ENCODE peak calls at places on chromosomes 4 and X, in five cellular contexts. P is neural progenitor cell; T is CD8-positive, alpha-beta memory T cell; U is tibial nerve; D is dorsolateral prefrontal cortex. R is an unnamed sample.
A peak's percentile ranks its signal among the peaks of the same experiment; 100 is the strongest.

GRCh38 chr4:66923081-66923865 is 622.0 kb downstream of the CENPC start:
- DNase-seq in P (no peak), T (no peak), U (no peak), D (no peak), R (no peak)

GRCh38 chr4:110533940-110534339 is 58.0 kb downstream of the ENPEP start:
- DNase-seq in P (no peak), T (no peak), U (no peak), D (no peak), R (no peak)

GRCh38 chr4:173012608-173013007 is 156.0 kb upstream of the GALNT7 start:
- DNase-seq in P (no peak), T (no peak), U (no peak), D (peak; percentile 29), R (no peak)

GRCh38 chr4:3305610-3306371 is 13.0 kb downstream of the RGS12 start:
- DNase-seq in P (peak; percentile 45), T (no peak), U (no peak), D (peak; percentile 19), R (no peak)

GRCh38 chrX:154317391-154318000 is 21.9 kb downstream of the TKTL1 start:
- DNase-seq in P (peak; percentile 55), T (no peak), U (peak; percentile 29), D (no peak), R (no peak)

GRCh38 chr4:69881173-69881773 is 21.3 kb upstream of the SULT1E1 start:
- DNase-seq in P (peak; percentile 63), T (no peak), U (no peak), D (no peak), R (peak; percentile 12)

GRCh38 chr4:15234101-15234500 is 193.7 kb upstream of the C1QTNF7 start:
- DNase-seq in P (no peak), T (no peak), U (no peak), D (no peak), R (no peak)

GRCh38 chr4:87989765-87990164 is 14.3 kb downstream of the SPP1 start:
- DNase-seq in P (no peak), T (no peak), U (no peak), D (no peak), R (no peak)

GRCh38 chr4:1375761-1376322 is 28.8 kb downstream of the UVSSA start:
- DNase-seq in P (no peak), T (no peak), U (no peak), D (no peak), R (no peak)

GRCh38 chr4:20493761-20494353 is 206.4 kb upstream of the PACRGL start:
- DNase-seq in P (no peak), T (no peak), U (no peak), D (no peak), R (no peak)

GRCh38 chr4:142353149-142353738 is 492.9 kb downstream of the INPP4B start:
- DNase-seq in P (peak; percentile 85), T (no peak), U (no peak), D (no peak), R (no peak)

GRCh38 chr4:68451246-68452211 is 4.3 kb downstream of the TMPRSS11E start:
- DNase-seq in P (no peak), T (no peak), U (no peak), D (no peak), R (no peak)

GRCh38 chr4:177302371-177303100 is 7.1 kb upstream of the NEIL3 start:
- DNase-seq in P (no peak), T (no peak), U (no peak), D (no peak), R (no peak)

GRCh38 chrX:21741869-21742701 is 15.8 kb downstream of the SMPX start:
- DNase-seq in P (no peak), T (no peak), U (peak; percentile 15), D (no peak), R (no peak)

GRCh38 chr4:174136013-174136412 is 147.5 kb downstream of the FBXO8 start:
- DNase-seq in P (peak; percentile 64), T (no peak), U (no peak), D (no peak), R (no peak)

GRCh38 chr4:173929921-173930320 is 353.5 kb downstream of the FBXO8 start:
- DNase-seq in P (no peak), T (no peak), U (no peak), D (no peak), R (no peak)

GRCh38 chr4:37245391-37245954 is 930 bp downstream of the NWD2 start:
- DNase-seq in P (peak; percentile 42), T (no peak), U (no peak), D (no peak), R (no peak)

GRCh38 chr4:165537028-165537648 is 158.3 kb downstream of the CPE start:
- DNase-seq in P (peak; percentile 73), T (no peak), U (peak; percentile 16), D (peak; percentile 6), R (no peak)

GRCh38 chr4:99573735-99574368 is 772 bp upstream of the MTTP start:
- DNase-seq in P (no peak), T (no peak), U (no peak), D (no peak), R (no peak)

GRCh38 chrX:72142094-72142843 is 10.6 kb upstream of the RTL5 start:
- DNase-seq in P (peak; percentile 78), T (no peak), U (no peak), D (peak; percentile 80), R (no peak)

GRCh38 chr4:139223682-139224317 is 46.8 kb upstream of the ELF2 start:
- DNase-seq in P (no peak), T (no peak), U (peak; percentile 33), D (peak; percentile 40), R (no peak)

GRCh38 chr4:54961357-54961975 is 163.9 kb downstream of the KDR start:
- DNase-seq in P (peak; percentile 55), T (no peak), U (no peak), D (no peak), R (no peak)

GRCh38 chr4:177287298-177287697 is 22.4 kb upstream of the NEIL3 start:
- DNase-seq in P (no peak), T (no peak), U (no peak), D (no peak), R (no peak)

GRCh38 chrX:40175416-40176255 is 77.9 kb upstream of the BCOR start:
- DNase-seq in P (peak; percentile 62), T (peak; percentile 62), U (peak; percentile 63), D (peak; percentile 25), R (peak; percentile 27)

GRCh38 chrX:9352243-9352642 is 112.6 kb upstream of the TBL1X start:
- DNase-seq in P (no peak), T (no peak), U (no peak), D (no peak), R (no peak)

GRCh38 chr4:137532869-137533236 is 559 bp upstream of the PCDH18 start:
- DNase-seq in P (peak; percentile 46), T (no peak), U (no peak), D (no peak), R (no peak)

GRCh38 chr4:175536852-175537453 is 275.1 kb downstream of the GPM6A start:
- DNase-seq in P (peak; percentile 62), T (no peak), U (no peak), D (no peak), R (no peak)

GRCh38 chrX:45843518-45843917 is 642.8 kb upstream of the DIPK2B start:
- DNase-seq in P (no peak), T (no peak), U (no peak), D (no peak), R (no peak)

GRCh38 chr4:143225167-143225566 is 40.5 kb downstream of the USP38 start:
- DNase-seq in P (peak; percentile 58), T (no peak), U (no peak), D (no peak), R (no peak)

GRCh38 chrX:35726176-35726575 is 72.0 kb upstream of the MAGEB16 start:
- DNase-seq in P (no peak), T (no peak), U (no peak), D (no peak), R (no peak)

GRCh38 chrX:105136786-105137185 is 83.7 kb downstream of the TEX13A start:
- DNase-seq in P (no peak), T (no peak), U (no peak), D (no peak), R (no peak)

DNA sequence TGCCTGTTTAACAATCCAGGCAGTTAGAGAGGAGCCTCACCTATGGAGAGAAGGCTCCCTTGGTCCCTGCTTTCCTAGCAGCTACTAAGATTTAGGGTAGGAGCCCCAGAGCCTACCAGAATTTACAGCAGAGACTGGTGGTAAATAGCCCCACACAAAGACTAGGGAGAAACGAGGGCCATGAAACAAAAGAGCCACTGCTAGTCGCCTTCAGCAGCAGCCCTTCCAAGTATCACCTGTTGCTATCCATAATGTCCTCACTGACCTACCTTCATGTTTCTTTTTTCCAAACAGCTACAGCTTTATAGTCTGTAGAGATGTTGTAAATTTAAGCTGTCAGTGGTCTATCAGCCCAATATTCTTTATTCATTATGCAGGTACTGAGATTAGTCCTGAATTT is 25.3 kb downstream of the ARHGEF6 start:
- DNase-seq in P (no peak), T (no peak), U (no peak), D (no peak), R (no peak)
- H3K27ac ChIP-seq in P (no peak overlapping the region), T (no peak overlapping the region), U (no peak overlapping the region), D (no peak overlapping the region), R (no peak overlapping the region)

DNA sequence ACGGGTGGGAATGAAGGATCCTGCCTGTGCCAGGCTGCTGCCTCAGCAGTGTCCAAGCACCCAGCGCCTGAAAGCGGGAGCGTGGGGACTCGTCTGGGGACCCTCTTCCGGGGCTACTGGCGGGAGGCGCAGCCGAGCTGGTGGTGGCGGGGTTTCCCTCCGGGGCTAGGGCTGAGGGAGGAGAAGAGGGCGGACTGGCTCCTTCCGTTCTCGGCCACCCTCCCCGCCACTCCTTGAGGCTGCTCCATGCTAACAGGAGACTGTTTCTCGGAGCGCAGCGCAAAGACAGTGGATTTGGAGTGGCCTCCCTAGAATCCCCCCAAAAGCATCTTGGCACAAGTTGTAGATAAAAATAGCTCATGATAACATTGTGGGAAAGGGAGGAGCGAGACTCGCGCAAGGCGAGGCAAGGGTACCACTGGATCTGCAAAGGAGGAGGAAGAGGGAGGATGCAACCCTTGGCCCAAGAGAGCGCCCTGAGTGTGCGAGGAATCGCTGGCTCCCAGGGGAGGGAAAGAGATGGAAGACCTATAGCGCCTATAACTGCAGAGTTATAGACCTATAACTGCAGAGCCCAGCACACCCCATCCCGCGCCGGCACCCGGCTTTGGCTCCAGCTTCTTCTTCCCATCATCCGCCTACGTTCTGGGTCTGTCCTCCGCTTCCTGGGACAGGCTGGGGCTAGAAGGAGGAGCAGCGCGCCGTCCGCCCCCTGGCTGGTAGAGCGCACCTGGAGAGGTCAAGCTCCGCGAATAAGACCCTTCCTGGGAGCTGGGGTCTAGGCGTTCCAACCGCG is 1.3 kb downstream of the HS3ST1 start:
- DNase-seq in P (peak; percentile 32), T (no peak), U (no peak), D (peak; percentile 45), R (no peak)
- H3K27ac ChIP-seq in P (no peak overlapping the region), T (no peak overlapping the region), U (no peak overlapping the region), D (peak overlapping the region; percentile 72), R (no peak overlapping the region)

GRCh38 chr4:118817178-118817930 is 18.6 kb downstream of the SEC24D start:
- DNase-seq in P (no peak), T (no peak), U (no peak), D (no peak), R (no peak)
- H3K27ac ChIP-seq in P (no peak overlapping the region), T (no peak overlapping the region), U (no peak overlapping the region), D (no peak overlapping the region), R (no peak overlapping the region)

DNA sequence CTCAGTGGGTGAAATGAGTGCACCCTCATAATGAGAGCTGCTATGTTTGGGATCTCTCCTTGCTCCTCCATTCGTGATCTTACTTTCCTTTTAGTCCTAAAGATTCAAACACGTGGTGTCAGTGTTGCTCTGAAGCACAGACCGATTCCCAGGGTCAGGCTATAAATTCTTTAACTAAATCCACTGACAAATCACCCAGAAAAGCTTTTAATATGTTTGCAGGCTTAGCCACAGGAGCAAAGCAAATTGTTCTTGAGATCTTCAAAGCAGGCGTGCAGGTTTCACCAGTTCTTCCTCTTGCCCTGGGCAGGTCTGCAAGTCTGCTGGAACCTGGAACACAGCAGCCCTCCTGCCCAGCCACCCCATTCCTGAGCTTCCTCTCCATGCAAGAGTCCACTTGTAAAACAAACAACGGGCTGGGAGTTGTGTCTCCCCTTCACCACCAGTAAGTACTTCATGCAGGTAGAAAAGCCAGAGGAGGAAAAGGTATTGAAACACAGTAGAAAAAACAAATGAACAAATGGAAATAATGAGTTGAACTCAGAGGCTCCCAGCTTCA is 70.1 kb upstream of the ENPP6 start:
- DNase-seq in P (peak; percentile 15), T (no peak), U (peak; percentile 25), D (no peak), R (no peak)
- H3K27ac ChIP-seq in P (no peak overlapping the region), T (no peak overlapping the region), U (peak overlapping the region; percentile 50), D (no peak overlapping the region), R (no peak overlapping the region)

R was measured in caudate nucleus.